ENCODE peak calls at places on chromosomes 16 and 17, in eight cellular contexts. One of them, this sample, is unnamed.

GRCh38 chr16:56363781-56364565 is 61.4 kb downstream of the AMFR start:
- DNase-seq in uterus: no peak
- DNase-seq in fibroblast of mammary gland: no peak
- DNase-seq in fibroblast of pulmonary artery: no peak
- DNase-seq in neural progenitor cell: no peak
- DNase-seq in SK-N-SH: no peak
- DNase-seq in lower leg skin: no peak
- DNase-seq in right cardiac atrium: no peak
- DNase-seq in this sample: no peak

GRCh38 chr17:36525113-36525512 is 9.6 kb downstream of the MYO19 start:
- DNase-seq in uterus: no peak
- DNase-seq in fibroblast of mammary gland: peak
- DNase-seq in fibroblast of pulmonary artery: no peak
- DNase-seq in neural progenitor cell: no peak
- DNase-seq in SK-N-SH: no peak
- DNase-seq in lower leg skin: no peak
- DNase-seq in right cardiac atrium: no peak
- DNase-seq in this sample: no peak

GRCh38 chr16:56600398-56600999 is 7.9 kb upstream of the MT2A start:
- DNase-seq in uterus: peak
- DNase-seq in fibroblast of mammary gland: peak
- DNase-seq in fibroblast of pulmonary artery: peak
- DNase-seq in neural progenitor cell: peak
- DNase-seq in SK-N-SH: peak
- DNase-seq in lower leg skin: peak
- DNase-seq in right cardiac atrium: no peak
- DNase-seq in this sample: peak

GRCh38 chr17:73436966-73437365 is 125.2 kb upstream of the CDC42EP4 start:
- DNase-seq in uterus: no peak
- DNase-seq in fibroblast of mammary gland: no peak
- DNase-seq in fibroblast of pulmonary artery: peak
- DNase-seq in neural progenitor cell: no peak
- DNase-seq in SK-N-SH: no peak
- DNase-seq in lower leg skin: no peak
- DNase-seq in right cardiac atrium: no peak
- DNase-seq in this sample: peak

GRCh38 chr16:11253995-11254912 is 1.8 kb downstream of the SOCS1 start:
- DNase-seq in uterus: no peak
- DNase-seq in fibroblast of mammary gland: no peak
- DNase-seq in fibroblast of pulmonary artery: no peak
- DNase-seq in neural progenitor cell: no peak
- DNase-seq in SK-N-SH: no peak
- DNase-seq in lower leg skin: no peak
- DNase-seq in right cardiac atrium: no peak
- DNase-seq in this sample: no peak

GRCh38 chr16:11676799-11677198 is 8.5 kb downstream of the SNN start:
- DNase-seq in uterus: no peak
- DNase-seq in fibroblast of mammary gland: no peak
- DNase-seq in fibroblast of pulmonary artery: no peak
- DNase-seq in neural progenitor cell: no peak
- DNase-seq in SK-N-SH: no peak
- DNase-seq in lower leg skin: no peak
- DNase-seq in right cardiac atrium: no peak
- DNase-seq in this sample: no peak

GRCh38 chr16:84088695-84089395 is 27.9 kb downstream of the MBTPS1 start:
- DNase-seq in uterus: no peak
- DNase-seq in fibroblast of mammary gland: no peak
- DNase-seq in fibroblast of pulmonary artery: no peak
- DNase-seq in neural progenitor cell: no peak
- DNase-seq in SK-N-SH: no peak
- DNase-seq in lower leg skin: no peak
- DNase-seq in right cardiac atrium: peak
- DNase-seq in this sample: no peak

GRCh38 chr16:57178296-57178695 is 7.5 kb downstream of the PSME3IP1 start:
- DNase-seq in uterus: no peak
- DNase-seq in fibroblast of mammary gland: no peak
- DNase-seq in fibroblast of pulmonary artery: no peak
- DNase-seq in neural progenitor cell: no peak
- DNase-seq in SK-N-SH: no peak
- DNase-seq in lower leg skin: no peak
- DNase-seq in right cardiac atrium: no peak
- DNase-seq in this sample: no peak

GRCh38 chr17:78839173-78839761 is 1.3 kb downstream of the USP36 start:
- DNase-seq in uterus: no peak
- DNase-seq in fibroblast of mammary gland: peak
- DNase-seq in fibroblast of pulmonary artery: no peak
- DNase-seq in neural progenitor cell: no peak
- DNase-seq in SK-N-SH: no peak
- DNase-seq in lower leg skin: no peak
- DNase-seq in right cardiac atrium: no peak
- DNase-seq in this sample: peak

GRCh38 chr16:4115209-4115940 is 867 bp downstream of the ADCY9 start:
- DNase-seq in uterus: peak
- DNase-seq in fibroblast of mammary gland: peak
- DNase-seq in fibroblast of pulmonary artery: peak
- DNase-seq in neural progenitor cell: peak
- DNase-seq in SK-N-SH: peak
- DNase-seq in lower leg skin: peak
- DNase-seq in right cardiac atrium: peak
- DNase-seq in this sample: peak

GRCh38 chr17:50323060-50323459 is 22.9 kb upstream of the XYLT2 start:
- DNase-seq in uterus: no peak
- DNase-seq in fibroblast of mammary gland: no peak
- DNase-seq in fibroblast of pulmonary artery: peak
- DNase-seq in neural progenitor cell: no peak
- DNase-seq in SK-N-SH: no peak
- DNase-seq in lower leg skin: no peak
- DNase-seq in right cardiac atrium: no peak
- DNase-seq in this sample: no peak
- H3K4me3 ChIP-seq in uterus: no peak
- H3K4me3 ChIP-seq in fibroblast of mammary gland: no peak
- H3K4me3 ChIP-seq in fibroblast of pulmonary artery: no peak
- H3K4me3 ChIP-seq in neural progenitor cell: no peak
- H3K4me3 ChIP-seq in SK-N-SH: no peak
- H3K4me3 ChIP-seq in lower leg skin: no peak
- H3K4me3 ChIP-seq in right cardiac atrium: no peak
- H3K4me3 ChIP-seq in this sample: no peak

GRCh38 chr17:44543213-44543904 is 13.9 kb upstream of the FZD2 start:
- DNase-seq in uterus: no peak
- DNase-seq in fibroblast of mammary gland: peak
- DNase-seq in fibroblast of pulmonary artery: peak
- DNase-seq in neural progenitor cell: peak
- DNase-seq in SK-N-SH: no peak
- DNase-seq in lower leg skin: no peak
- DNase-seq in right cardiac atrium: no peak
- DNase-seq in this sample: peak

GRCh38 chr17:44543905-44544523 is 13.3 kb upstream of the FZD2 start:
- DNase-seq in uterus: no peak
- DNase-seq in fibroblast of mammary gland: no peak
- DNase-seq in fibroblast of pulmonary artery: no peak
- DNase-seq in neural progenitor cell: no peak
- DNase-seq in SK-N-SH: no peak
- DNase-seq in lower leg skin: no peak
- DNase-seq in right cardiac atrium: no peak
- DNase-seq in this sample: no peak

GRCh38 chr17:44540246-44541084 is 16.8 kb upstream of the FZD2 start:
- DNase-seq in uterus: no peak
- DNase-seq in fibroblast of mammary gland: no peak
- DNase-seq in fibroblast of pulmonary artery: no peak
- DNase-seq in neural progenitor cell: no peak
- DNase-seq in SK-N-SH: no peak
- DNase-seq in lower leg skin: no peak
- DNase-seq in right cardiac atrium: no peak
- DNase-seq in this sample: no peak

GRCh38 chr17:44539664-44540063 is 17.6 kb upstream of the FZD2 start:
- DNase-seq in uterus: no peak
- DNase-seq in fibroblast of mammary gland: no peak
- DNase-seq in fibroblast of pulmonary artery: no peak
- DNase-seq in neural progenitor cell: peak
- DNase-seq in SK-N-SH: no peak
- DNase-seq in lower leg skin: no peak
- DNase-seq in right cardiac atrium: no peak
- DNase-seq in this sample: no peak

DNA sequence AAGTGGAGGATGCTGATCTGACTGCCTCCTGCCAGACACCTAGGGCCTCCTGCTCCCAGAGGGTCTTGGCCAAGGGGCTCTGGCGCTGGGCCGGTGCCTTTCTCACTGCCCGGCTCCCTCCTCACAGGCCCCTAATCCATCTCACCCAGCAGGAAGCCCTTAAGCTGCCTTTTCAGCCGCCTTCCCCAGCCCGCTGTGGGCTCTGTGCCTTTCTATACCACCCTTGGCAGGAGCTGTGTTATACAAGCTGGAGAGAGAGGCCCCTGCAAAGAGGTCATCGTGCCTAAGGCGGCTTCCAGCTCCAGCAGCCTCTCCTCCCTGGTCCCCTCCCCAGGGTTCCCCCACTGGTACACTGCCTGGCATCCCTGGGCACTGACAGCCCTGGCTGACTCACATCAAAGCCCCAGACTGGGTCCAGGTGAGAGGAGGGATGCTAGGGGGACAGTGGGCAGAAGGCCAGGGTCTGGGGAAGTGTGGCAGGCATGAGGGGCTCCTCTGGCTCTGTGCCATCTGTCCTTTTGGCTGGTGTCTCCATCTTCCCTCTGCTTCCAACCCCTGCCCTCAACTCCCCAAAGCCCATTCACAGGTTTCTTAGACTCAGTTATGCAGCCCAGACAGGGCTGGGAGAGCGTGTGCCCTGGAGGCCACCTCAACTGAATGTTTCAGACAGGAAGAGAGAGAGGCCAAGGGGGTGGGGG is 15.3 kb upstream of the FZD2 start:
- DNase-seq in uterus: no peak
- DNase-seq in fibroblast of mammary gland: no peak
- DNase-seq in fibroblast of pulmonary artery: no peak
- DNase-seq in neural progenitor cell: peak
- DNase-seq in SK-N-SH: no peak
- DNase-seq in lower leg skin: no peak
- DNase-seq in right cardiac atrium: no peak
- DNase-seq in this sample: no peak
- H3K4me3 ChIP-seq in uterus: no peak
- H3K4me3 ChIP-seq in fibroblast of mammary gland: no peak
- H3K4me3 ChIP-seq in fibroblast of pulmonary artery: no peak
- H3K4me3 ChIP-seq in neural progenitor cell: peak
- H3K4me3 ChIP-seq in SK-N-SH: no peak
- H3K4me3 ChIP-seq in lower leg skin: no peak
- H3K4me3 ChIP-seq in right cardiac atrium: no peak
- H3K4me3 ChIP-seq in this sample: no peak

GRCh38 chr17:39678340-39679116 is 9.3 kb downstream of the PGAP3 start:
- DNase-seq in uterus: no peak
- DNase-seq in fibroblast of mammary gland: no peak
- DNase-seq in fibroblast of pulmonary artery: no peak
- DNase-seq in neural progenitor cell: no peak
- DNase-seq in SK-N-SH: no peak
- DNase-seq in lower leg skin: no peak
- DNase-seq in right cardiac atrium: no peak
- DNase-seq in this sample: no peak

GRCh38 chr17:39677072-39677471 is 8.8 kb downstream of the PNMT start:
- DNase-seq in uterus: no peak
- DNase-seq in fibroblast of mammary gland: no peak
- DNase-seq in fibroblast of pulmonary artery: no peak
- DNase-seq in neural progenitor cell: no peak
- DNase-seq in SK-N-SH: no peak
- DNase-seq in lower leg skin: no peak
- DNase-seq in right cardiac atrium: no peak
- DNase-seq in this sample: no peak

GRCh38 chr17:39676198-39676819 is 8.1 kb downstream of the PNMT start:
- DNase-seq in uterus: no peak
- DNase-seq in fibroblast of mammary gland: no peak
- DNase-seq in fibroblast of pulmonary artery: no peak
- DNase-seq in neural progenitor cell: no peak
- DNase-seq in SK-N-SH: no peak
- DNase-seq in lower leg skin: no peak
- DNase-seq in right cardiac atrium: peak
- DNase-seq in this sample: no peak

GRCh38 chr17:39679521-39680192 is 8.2 kb downstream of the PGAP3 start:
- DNase-seq in uterus: no peak
- DNase-seq in fibroblast of mammary gland: no peak
- DNase-seq in fibroblast of pulmonary artery: no peak
- DNase-seq in neural progenitor cell: no peak
- DNase-seq in SK-N-SH: no peak
- DNase-seq in lower leg skin: no peak
- DNase-seq in right cardiac atrium: peak
- DNase-seq in this sample: no peak

DNA sequence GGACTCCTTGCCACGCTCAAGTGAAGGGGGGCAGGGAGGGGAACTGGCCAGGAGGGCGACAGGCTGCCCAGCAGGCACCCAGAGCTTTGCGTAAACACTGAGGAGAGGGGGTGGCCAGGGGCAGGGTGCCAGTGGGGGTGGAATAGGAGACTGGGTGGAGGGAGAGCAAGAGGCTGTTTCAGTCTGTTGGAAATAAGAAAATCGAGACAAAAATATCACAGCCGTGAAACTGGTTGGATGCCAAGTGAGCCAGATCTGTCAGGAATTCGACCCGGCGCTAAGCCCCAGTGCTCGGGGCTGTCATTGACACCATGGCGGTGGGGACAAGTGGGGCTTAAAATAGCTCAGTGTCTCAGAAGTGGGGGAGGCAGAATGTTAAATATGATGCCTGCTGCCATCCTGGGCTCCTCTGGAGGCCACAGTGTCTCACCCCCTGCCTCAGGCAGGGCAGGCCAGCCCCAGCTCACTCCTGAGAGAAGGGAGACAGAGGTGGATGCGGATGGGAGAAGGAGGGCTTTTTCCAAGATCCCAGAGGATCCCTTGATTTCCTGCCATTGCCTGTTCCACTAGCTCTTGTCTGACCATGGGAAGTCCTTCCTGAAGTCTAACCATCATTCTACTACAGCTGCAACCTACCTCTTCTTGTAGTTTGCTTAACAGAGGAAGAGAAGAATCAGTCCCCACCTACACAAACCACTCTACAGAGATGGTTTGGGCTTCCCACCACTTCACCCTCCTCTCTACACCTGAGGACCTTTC is 9.5 kb downstream of the PNMT start:
- DNase-seq in uterus: no peak
- DNase-seq in fibroblast of mammary gland: no peak
- DNase-seq in fibroblast of pulmonary artery: no peak
- DNase-seq in neural progenitor cell: no peak
- DNase-seq in SK-N-SH: no peak
- DNase-seq in lower leg skin: no peak
- DNase-seq in right cardiac atrium: peak
- DNase-seq in this sample: no peak
- H3K4me3 ChIP-seq in uterus: no peak
- H3K4me3 ChIP-seq in fibroblast of mammary gland: no peak
- H3K4me3 ChIP-seq in fibroblast of pulmonary artery: no peak
- H3K4me3 ChIP-seq in neural progenitor cell: no peak
- H3K4me3 ChIP-seq in SK-N-SH: no peak
- H3K4me3 ChIP-seq in lower leg skin: no peak
- H3K4me3 ChIP-seq in right cardiac atrium: no peak
- H3K4me3 ChIP-seq in this sample: no peak

GRCh38 chr16:75416904-75417565 is 16.3 kb downstream of the CFDP1 start:
- DNase-seq in uterus: no peak
- DNase-seq in fibroblast of mammary gland: no peak
- DNase-seq in fibroblast of pulmonary artery: no peak
- DNase-seq in neural progenitor cell: no peak
- DNase-seq in SK-N-SH: no peak
- DNase-seq in lower leg skin: no peak
- DNase-seq in right cardiac atrium: no peak
- DNase-seq in this sample: no peak

GRCh38 chr16:75415169-75415908 is 18.0 kb downstream of the CFDP1 start:
- DNase-seq in uterus: no peak
- DNase-seq in fibroblast of mammary gland: peak
- DNase-seq in fibroblast of pulmonary artery: no peak
- DNase-seq in neural progenitor cell: no peak
- DNase-seq in SK-N-SH: no peak
- DNase-seq in lower leg skin: no peak
- DNase-seq in right cardiac atrium: no peak
- DNase-seq in this sample: no peak

GRCh38 chr16:75413951-75414350 is 19.4 kb downstream of the CFDP1 start:
- DNase-seq in uterus: no peak
- DNase-seq in fibroblast of mammary gland: no peak
- DNase-seq in fibroblast of pulmonary artery: no peak
- DNase-seq in neural progenitor cell: no peak
- DNase-seq in SK-N-SH: no peak
- DNase-seq in lower leg skin: no peak
- DNase-seq in right cardiac atrium: no peak
- DNase-seq in this sample: no peak
- H3K4me3 ChIP-seq in uterus: no peak
- H3K4me3 ChIP-seq in fibroblast of mammary gland: no peak
- H3K4me3 ChIP-seq in fibroblast of pulmonary artery: no peak
- H3K4me3 ChIP-seq in neural progenitor cell: no peak
- H3K4me3 ChIP-seq in SK-N-SH: no peak
- H3K4me3 ChIP-seq in lower leg skin: no peak
- H3K4me3 ChIP-seq in right cardiac atrium: no peak
- H3K4me3 ChIP-seq in this sample: no peak